ENCODE peak calls at places on chromosomes 11 and 22, in four cellular contexts. One of them, this sample, is unnamed.

GRCh38 chr22:26336773-26337172 is 92.3 kb upstream of the ASPHD2 start:
- DNase-seq in left ventricle myocardium inferior: no peak
- DNase-seq in fibroblast of lung: no peak
- DNase-seq in MM.1S: no peak
- DNase-seq in this sample: no peak

GRCh38 chr22:36022697-36023096 is 5.9 kb downstream of the RBFOX2 start:
- DNase-seq in left ventricle myocardium inferior: no peak
- DNase-seq in fibroblast of lung: no peak
- DNase-seq in MM.1S: no peak
- DNase-seq in this sample: no peak

GRCh38 chr22:41128606-41129005 is 36.2 kb downstream of the EP300 start:
- DNase-seq in left ventricle myocardium inferior: no peak
- DNase-seq in fibroblast of lung: no peak
- DNase-seq in MM.1S: no peak
- DNase-seq in this sample: no peak

GRCh38 chr11:75560644-75561043 is 1.4 kb upstream of the SERPINH1 start:
- DNase-seq in left ventricle myocardium inferior: no peak
- DNase-seq in fibroblast of lung: peak
- DNase-seq in MM.1S: no peak
- DNase-seq in this sample: peak

GRCh38 chr11:78022397-78023396 is at the start of gene KCTD14:
- DNase-seq in left ventricle myocardium inferior: no peak
- DNase-seq in fibroblast of lung: no peak
- DNase-seq in MM.1S: no peak
- DNase-seq in this sample: no peak

GRCh38 chr11:7376386-7376785 is 108.9 kb upstream of the OLFML1 start:
- DNase-seq in left ventricle myocardium inferior: no peak
- DNase-seq in fibroblast of lung: no peak
- DNase-seq in MM.1S: no peak
- DNase-seq in this sample: no peak

GRCh38 chr11:119791701-119792151 is 62.7 kb upstream of the NECTIN1 start:
- DNase-seq in left ventricle myocardium inferior: no peak
- DNase-seq in fibroblast of lung: peak
- DNase-seq in MM.1S: no peak
- DNase-seq in this sample: peak

GRCh38 chr11:79896258-79896657 is 455.4 kb upstream of the TENM4 start:
- DNase-seq in left ventricle myocardium inferior: no peak
- DNase-seq in fibroblast of lung: no peak
- DNase-seq in MM.1S: no peak
- DNase-seq in this sample: no peak

GRCh38 chr11:94938399-94939055 is 34.8 kb downstream of the CWC15 start:
- DNase-seq in left ventricle myocardium inferior: peak
- DNase-seq in fibroblast of lung: peak
- DNase-seq in MM.1S: no peak
- DNase-seq in this sample: peak

GRCh38 chr11:128457874-128458273 is 129.5 kb downstream of the ETS1 start:
- DNase-seq in left ventricle myocardium inferior: no peak
- DNase-seq in fibroblast of lung: no peak
- DNase-seq in MM.1S: no peak
- DNase-seq in this sample: peak

GRCh38 chr22:31609716-31610115 is 52.3 kb downstream of the PISD start:
- DNase-seq in left ventricle myocardium inferior: no peak
- DNase-seq in fibroblast of lung: no peak
- DNase-seq in MM.1S: no peak
- DNase-seq in this sample: no peak

GRCh38 chr11:128709402-128709801 is 15.5 kb downstream of the FLI1 start:
- DNase-seq in left ventricle myocardium inferior: no peak
- DNase-seq in fibroblast of lung: peak
- DNase-seq in MM.1S: no peak
- DNase-seq in this sample: peak

GRCh38 chr11:97995874-97996273 is 1024.9 kb upstream of the CNTN5 start:
- DNase-seq in left ventricle myocardium inferior: no peak
- DNase-seq in fibroblast of lung: no peak
- DNase-seq in MM.1S: no peak
- DNase-seq in this sample: no peak
- H3K4me3 ChIP-seq in left ventricle myocardium inferior: no peak
- H3K4me3 ChIP-seq in fibroblast of lung: no peak
- H3K4me3 ChIP-seq in MM.1S: no peak
- H3K4me3 ChIP-seq in this sample: no peak

DNA sequence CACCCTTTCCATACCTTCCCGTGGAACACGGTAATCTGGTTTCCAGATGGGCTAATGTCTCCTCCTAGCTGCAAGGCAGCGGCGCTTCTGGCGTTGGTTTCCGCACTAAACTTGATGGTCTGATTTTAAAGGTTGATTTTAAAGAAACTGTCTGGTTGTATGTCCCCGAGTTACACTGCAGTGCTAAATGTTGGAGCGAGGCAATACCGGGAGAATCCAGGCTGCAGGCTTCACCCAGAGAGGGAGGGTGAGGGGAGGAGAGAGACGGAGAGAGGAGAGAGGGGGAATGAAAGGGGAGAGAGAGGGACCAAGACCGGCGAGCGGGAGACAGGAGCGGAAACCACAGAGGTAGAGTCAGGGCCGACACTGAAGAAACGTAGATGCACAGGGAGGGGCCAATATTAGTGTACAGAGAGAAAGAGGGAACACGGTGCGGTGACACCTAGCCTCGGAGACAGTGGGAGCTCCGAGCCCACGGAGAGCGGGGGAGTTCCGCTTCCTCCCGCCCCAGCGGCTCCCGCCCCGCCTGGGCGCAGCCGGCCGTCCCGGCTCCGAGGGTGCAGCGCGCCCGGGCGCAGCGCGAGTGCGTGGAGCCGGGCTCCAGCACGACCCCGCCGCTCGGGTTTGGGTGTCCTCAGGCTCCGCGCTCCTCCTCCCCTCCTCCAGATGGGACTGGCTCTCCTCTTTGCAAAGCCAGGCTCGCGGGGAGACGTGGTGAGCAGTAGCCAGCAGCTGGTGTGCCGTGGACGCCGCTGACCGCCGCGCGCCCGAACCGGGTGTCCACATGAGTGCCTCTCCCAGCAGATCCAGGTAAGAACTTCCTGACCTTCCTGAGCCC is 71.9 kb upstream of the GRAMD1B start:
- DNase-seq in left ventricle myocardium inferior: peak
- DNase-seq in fibroblast of lung: peak
- DNase-seq in MM.1S: peak
- DNase-seq in this sample: peak
- TF ChIP-seq CTCF in left ventricle myocardium inferior: peak
- TF ChIP-seq CTCF in fibroblast of lung: no peak
- TF ChIP-seq CTCF in MM.1S: no peak
- TF ChIP-seq CTCF in this sample: peak

DNA sequence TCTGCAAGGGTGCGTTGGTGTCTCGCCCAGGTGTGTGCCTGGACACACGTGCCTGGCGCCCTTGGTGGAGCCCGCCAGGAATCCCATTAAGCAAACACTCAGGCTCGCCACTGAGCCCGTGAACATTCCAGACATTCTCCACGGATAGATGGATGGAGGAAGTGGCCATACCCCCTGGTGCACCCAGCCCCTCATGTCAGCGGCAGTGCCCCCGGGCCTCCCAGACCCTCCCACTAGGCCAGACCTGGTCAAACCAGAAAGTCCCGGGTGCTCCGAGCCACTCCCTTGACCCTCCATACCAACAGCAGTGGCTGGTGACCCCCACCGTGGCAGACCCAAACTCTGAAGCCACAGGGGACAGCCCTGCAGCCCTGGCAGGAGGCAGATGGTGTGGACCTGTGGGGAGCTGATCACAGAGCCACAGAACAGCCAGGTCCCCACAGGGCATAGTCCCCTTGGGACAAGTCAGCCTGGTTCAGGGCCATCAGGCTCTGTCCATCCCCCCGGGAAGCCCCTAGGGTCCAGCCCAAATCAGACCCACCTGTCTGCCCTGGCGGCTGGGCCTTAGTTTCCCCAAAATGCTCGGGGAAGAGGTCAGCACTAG is 1.9 kb downstream of the EPS8L2 start:
- DNase-seq in left ventricle myocardium inferior: no peak
- DNase-seq in fibroblast of lung: peak
- DNase-seq in MM.1S: no peak
- DNase-seq in this sample: no peak
- H3K4me3 ChIP-seq in left ventricle myocardium inferior: no peak
- H3K4me3 ChIP-seq in fibroblast of lung: no peak
- H3K4me3 ChIP-seq in MM.1S: no peak
- H3K4me3 ChIP-seq in this sample: no peak

GRCh38 chr11:69352181-69352580 is 58.2 kb downstream of the MYEOV start:
- DNase-seq in left ventricle myocardium inferior: no peak
- DNase-seq in fibroblast of lung: peak
- DNase-seq in MM.1S: no peak
- DNase-seq in this sample: no peak

GRCh38 chr11:69355346-69355940 is 61.5 kb downstream of the MYEOV start:
- DNase-seq in left ventricle myocardium inferior: no peak
- DNase-seq in fibroblast of lung: no peak
- DNase-seq in MM.1S: no peak
- DNase-seq in this sample: no peak

GRCh38 chr11:69354545-69354897 is 60.6 kb downstream of the MYEOV start:
- DNase-seq in left ventricle myocardium inferior: no peak
- DNase-seq in fibroblast of lung: no peak
- DNase-seq in MM.1S: no peak
- DNase-seq in this sample: no peak

GRCh38 chr11:69352715-69353325 is 58.9 kb downstream of the MYEOV start:
- DNase-seq in left ventricle myocardium inferior: no peak
- DNase-seq in fibroblast of lung: peak
- DNase-seq in MM.1S: no peak
- DNase-seq in this sample: peak

DNA sequence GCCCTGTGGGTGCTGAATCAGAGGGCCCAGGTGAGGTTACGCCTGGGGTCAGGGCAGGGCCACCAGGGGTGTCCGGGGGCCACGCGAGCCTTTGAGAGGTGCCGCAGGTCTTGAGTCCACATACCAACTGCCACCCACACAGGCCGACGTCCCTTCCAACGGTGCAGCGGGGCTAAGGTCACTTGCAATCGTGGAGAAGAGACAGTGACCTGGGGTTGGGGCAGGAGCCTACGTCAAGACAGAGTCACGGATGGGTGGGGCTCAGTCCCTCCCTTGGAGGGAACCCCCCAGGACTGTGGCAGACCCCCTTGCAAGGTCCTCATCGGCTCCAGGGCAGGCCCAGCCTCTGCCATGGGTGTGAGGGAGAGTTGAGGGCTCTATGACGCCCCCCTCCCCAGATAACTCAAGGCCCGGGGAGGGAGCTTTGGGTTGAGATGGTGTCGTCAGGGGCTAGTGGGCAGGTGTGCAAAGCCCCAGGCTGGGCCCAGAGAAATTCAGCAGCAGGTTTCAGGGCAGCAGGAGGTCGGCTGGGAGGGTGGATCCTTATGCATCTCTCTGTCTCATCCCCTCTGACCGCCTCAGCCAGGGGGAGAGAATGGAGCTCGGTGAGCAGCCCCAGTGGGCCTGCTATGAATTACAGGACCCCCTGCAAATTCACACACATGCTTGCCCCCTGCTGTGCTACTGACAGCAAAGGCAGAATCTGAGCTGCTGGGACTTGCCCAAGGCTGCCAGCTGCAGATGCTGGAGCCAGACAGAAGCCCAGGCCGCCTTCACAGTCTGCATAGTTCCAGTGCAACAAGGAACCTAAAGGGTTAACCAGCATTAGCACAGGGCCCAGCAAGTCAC is 60.0 kb downstream of the MYEOV start:
- DNase-seq in left ventricle myocardium inferior: no peak
- DNase-seq in fibroblast of lung: no peak
- DNase-seq in MM.1S: no peak
- DNase-seq in this sample: peak
- TF ChIP-seq CTCF in left ventricle myocardium inferior: no peak
- TF ChIP-seq CTCF in fibroblast of lung: no peak
- TF ChIP-seq CTCF in MM.1S: no peak
- TF ChIP-seq CTCF in this sample: no peak

GRCh38 chr11:68689737-68690625 is 5.6 kb downstream of the GAL start:
- DNase-seq in left ventricle myocardium inferior: no peak
- DNase-seq in fibroblast of lung: no peak
- DNase-seq in MM.1S: no peak
- DNase-seq in this sample: no peak
- H3K4me3 ChIP-seq in left ventricle myocardium inferior: no peak
- H3K4me3 ChIP-seq in fibroblast of lung: no peak
- H3K4me3 ChIP-seq in MM.1S: no peak
- H3K4me3 ChIP-seq in this sample: no peak

GRCh38 chr11:64724863-64725535 is 2.0 kb upstream of the NRXN2 start:
- DNase-seq in left ventricle myocardium inferior: no peak
- DNase-seq in fibroblast of lung: no peak
- DNase-seq in MM.1S: no peak
- DNase-seq in this sample: no peak

GRCh38 chr11:64721359-64721699 is 1.7 kb downstream of the NRXN2 start:
- DNase-seq in left ventricle myocardium inferior: no peak
- DNase-seq in fibroblast of lung: no peak
- DNase-seq in MM.1S: no peak
- DNase-seq in this sample: no peak

GRCh38 chr11:64722141-64723050 is 601 bp downstream of the NRXN2 start:
- DNase-seq in left ventricle myocardium inferior: no peak
- DNase-seq in fibroblast of lung: no peak
- DNase-seq in MM.1S: no peak
- DNase-seq in this sample: no peak

GRCh38 chr11:64723907-64724862 is 1.2 kb upstream of the NRXN2 start:
- DNase-seq in left ventricle myocardium inferior: no peak
- DNase-seq in fibroblast of lung: no peak
- DNase-seq in MM.1S: no peak
- DNase-seq in this sample: no peak

DNA sequence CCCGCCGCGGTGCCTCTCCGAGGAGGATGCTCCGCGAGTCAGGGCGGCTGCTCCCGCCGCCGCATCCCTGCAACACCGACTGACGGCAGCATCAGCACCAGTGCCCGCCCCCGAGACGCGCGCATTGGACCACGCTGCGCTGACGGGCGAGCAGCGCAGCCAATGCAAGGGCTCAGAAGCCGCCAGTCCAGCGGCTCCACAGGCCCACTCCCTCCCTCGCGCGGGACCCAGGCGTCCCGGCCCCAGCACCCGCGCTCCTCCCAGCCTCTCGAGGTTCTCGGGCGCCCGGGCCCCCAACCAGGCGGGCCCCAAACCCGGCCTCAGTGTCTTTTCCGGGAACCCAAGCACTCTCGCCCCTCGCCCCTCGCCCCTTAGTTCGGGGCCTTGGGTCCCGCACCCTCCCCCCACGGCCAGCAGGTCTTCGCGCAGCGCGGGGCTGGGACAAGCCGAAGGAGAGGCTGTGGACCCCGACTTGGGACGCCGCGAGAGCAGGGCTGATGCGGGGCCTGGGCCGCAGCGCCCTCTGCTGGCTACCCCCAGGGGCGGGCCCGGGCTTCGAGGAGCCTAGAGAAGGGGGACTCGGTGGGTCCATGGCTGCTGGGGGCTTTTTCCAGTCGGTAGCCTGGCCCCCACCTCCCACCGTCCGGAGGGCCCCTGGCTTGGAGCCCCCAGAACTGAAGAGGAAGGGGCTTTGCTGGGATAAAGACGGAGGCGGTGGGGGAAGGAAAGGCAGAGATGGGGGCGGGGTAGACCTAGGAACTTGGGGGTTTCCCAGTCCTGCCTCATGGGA is at the start of gene NRXN2:
- DNase-seq in left ventricle myocardium inferior: peak
- DNase-seq in fibroblast of lung: peak
- DNase-seq in MM.1S: peak
- DNase-seq in this sample: peak
- TF ChIP-seq CTCF in left ventricle myocardium inferior: peak
- TF ChIP-seq CTCF in fibroblast of lung: peak
- TF ChIP-seq CTCF in MM.1S: peak
- TF ChIP-seq CTCF in this sample: peak

This sample was measured in astrocyte of the spinal cord.